ENCODE peak calls at places on chromosomes 3 and 15, in nine cellular contexts. R is amniotic stem cell; H is upper lobe of right lung; I is esophagus squamous epithelium; T is naive thymus-derived CD4-positive, alpha-beta T cell; B is HuH-7; E is T-helper 2 cell; C is stimulated activated CD8-positive, alpha-beta memory T cell treated with anti-CD3 and anti-CD28 coated beads, Interleukin-4, amount 100 ng/mL, for 48 hours; X is nephron progenitor cell. K is an unnamed sample.

GRCh38 chr15:87167055-87167454 is 1087.4 kb downstream of the AGBL1 start:
- DNase-seq in C (no peak), R (no peak), T (no peak), E (no peak), H (no peak), I (no peak), B (no peak), X (no peak), K (no peak)

GRCh38 chr15:28021281-28022039 is 77.7 kb downstream of the OCA2 start:
- DNase-seq in I (no peak), E (peak), H (peak), B (peak), C (peak), R (no peak), T (no peak), X (peak), K (no peak)

GRCh38 chr15:94791008-94791407 is 559.6 kb downstream of the MCTP2 start:
- DNase-seq in X (no peak), H (no peak), R (no peak), C (no peak), E (no peak), B (no peak), T (no peak), I (no peak), K (no peak)

GRCh38 chr3:64685800-64686445 is 1.9 kb downstream of the ADAMTS9 start:
- DNase-seq in X (peak), C (no peak), E (peak), H (peak), R (peak), I (no peak), T (no peak), B (peak), K (no peak)

GRCh38 chr15:88396382-88396781 is 70.8 kb downstream of the MRPL46 start:
- DNase-seq in C (no peak), I (no peak), B (no peak), T (no peak), E (no peak), H (no peak), X (no peak), R (no peak), K (no peak)

GRCh38 chr3:14518432-14518802 is 21.7 kb downstream of the GRIP2 start:
- DNase-seq in H (no peak), C (no peak), I (no peak), X (no peak), B (no peak), R (no peak), T (no peak), E (no peak), K (no peak)

GRCh38 chr3:183591881-183592521 is 36.5 kb upstream of the KLHL6 start:
- DNase-seq in R (no peak), I (no peak), T (peak), C (no peak), X (no peak), E (peak), B (no peak), H (no peak), K (no peak)

GRCh38 chr15:73927003-73927475 is 777 bp downstream of the LOXL1 start:
- DNase-seq in B (peak), E (peak), R (no peak), I (no peak), C (peak), H (peak), X (peak), T (no peak), K (no peak)

GRCh38 chr3:46186856-46187700 is 21.0 kb downstream of the CCR1 start:
- DNase-seq in T (no peak), X (no peak), E (no peak), I (no peak), R (no peak), B (no peak), H (no peak), C (no peak), K (no peak)

GRCh38 chr15:58203537-58203936 is 65.4 kb downstream of the AQP9 start:
- DNase-seq in B (no peak), T (no peak), E (no peak), X (no peak), H (no peak), C (no peak), I (no peak), R (peak), K (no peak)

GRCh38 chr3:89859738-89860137 is 752.3 kb downstream of the EPHA3 start:
- DNase-seq in E (no peak), T (no peak), H (no peak), B (no peak), R (no peak), C (no peak), X (no peak), I (no peak), K (no peak)

GRCh38 chr3:190092250-190092649 is 28.4 kb downstream of the P3H2 start:
- DNase-seq in E (no peak), R (peak), H (no peak), T (no peak), I (no peak), B (no peak), X (no peak), C (no peak), K (no peak)

GRCh38 chr15:76648732-76649444 is 256.3 kb downstream of the SCAPER start:
- DNase-seq in I (no peak), B (no peak), E (no peak), R (no peak), C (no peak), X (no peak), T (no peak), H (no peak), K (no peak)

GRCh38 chr3:179971280-179971679 is 65.5 kb downstream of the PEX5L start:
- DNase-seq in I (no peak), B (no peak), R (no peak), T (no peak), E (no peak), C (no peak), H (no peak), X (no peak), K (no peak)

GRCh38 chr3:39531681-39532080 is 64.2 kb downstream of the MOBP start:
- DNase-seq in X (no peak), I (no peak), H (no peak), B (no peak), C (no peak), T (no peak), E (no peak), R (no peak), K (no peak)

GRCh38 chr3:195914648-195915473 is 6.5 kb upstream of the TNK2 start:
- DNase-seq in E (peak), T (peak), C (peak), R (no peak), H (peak), X (peak), I (no peak), B (peak), K (peak)

GRCh38 chr15:69225355-69226027 is 65.1 kb downstream of the GLCE start:
- DNase-seq in E (peak), H (no peak), R (peak), T (no peak), X (no peak), I (no peak), C (no peak), B (peak), K (no peak)

GRCh38 chr3:55297235-55297634 is 189.9 kb downstream of the WNT5A start:
- DNase-seq in X (no peak), R (no peak), H (no peak), T (no peak), I (no peak), C (no peak), B (no peak), E (no peak), K (no peak)

GRCh38 chr3:65658398-65658797 is 380.3 kb downstream of the MAGI1 start:
- DNase-seq in X (no peak), R (no peak), H (no peak), C (no peak), B (no peak), I (no peak), T (no peak), E (no peak), K (no peak)

GRCh38 chr15:39709941-39710340 is 72.7 kb downstream of the FSIP1 start:
- DNase-seq in T (no peak), E (no peak), I (no peak), X (no peak), H (no peak), B (no peak), C (no peak), R (no peak), K (no peak)

GRCh38 chr15:28098766-28099554 is at the start of gene OCA2:
- DNase-seq in B (peak), X (peak), E (peak), R (no peak), H (peak), T (no peak), I (no peak), C (peak), K (peak)

GRCh38 chr15:90101130-90101968 is 919 bp downstream of the IDH2 start:
- DNase-seq in B (no peak), C (peak), I (no peak), H (peak), X (peak), T (peak), E (peak), R (no peak), K (peak)

GRCh38 chr3:195071916-195072820 is 198.8 kb downstream of the XXYLT1 start:
- DNase-seq in X (no peak), H (peak), C (no peak), B (no peak), T (no peak), R (no peak), E (no peak), I (no peak), K (no peak)

GRCh38 chr3:64047214-64047613 is 23.9 kb upstream of the PSMD6 start:
- DNase-seq in T (no peak), I (no peak), C (no peak), X (no peak), E (no peak), H (no peak), R (no peak), B (no peak), K (no peak)

GRCh38 chr15:52162260-52162659 is 28.9 kb downstream of the GNB5 start:
- DNase-seq in X (no peak), R (no peak), B (no peak), C (no peak), E (no peak), I (no peak), T (no peak), H (no peak), K (no peak)

GRCh38 chr3:177108648-177109047 is 88.6 kb downstream of the TBL1XR1 start:
- DNase-seq in T (no peak), I (no peak), C (no peak), R (no peak), H (no peak), E (no peak), X (no peak), B (no peak), K (no peak)

GRCh38 chr15:41790756-41791546 is 16.7 kb downstream of the MAPKBP1 start:
- DNase-seq in C (no peak), H (no peak), R (no peak), I (no peak), E (peak), X (no peak), B (no peak), T (no peak), K (no peak)

GRCh38 chr3:188270423-188270972 is 116.5 kb downstream of the LPP start:
- DNase-seq in I (no peak), R (peak), T (no peak), B (no peak), C (no peak), E (no peak), X (no peak), H (no peak), K (no peak)

GRCh38 chr15:85412956-85413854 is 32.8 kb downstream of the AKAP13 start:
- DNase-seq in T (peak), R (peak), B (peak), X (peak), I (peak), C (peak), E (peak), H (peak), K (peak)

K was measured in activated CD8-positive, alpha-beta memory T cell treated with anti-CD3 and anti-CD28 coated beads for 24 hours.